ENCODE peak calls at places on chromosomes 11 and 22, in four cellular contexts. B is H1, N is K562, D is GM12878. R is an unnamed sample.
A peak's percentile ranks its signal among the peaks of the same experiment; 100 is the strongest.

GRCh38 chr11:118911880-118912741 is 13.6 kb downstream of the BCL9L start:
- DNase-seq in B (peak; percentile 86), N (peak; percentile 84), D (no peak), R (peak; percentile 83)

GRCh38 chr22:32723632-32724031 is 77.9 kb upstream of the TIMP3 start:
- DNase-seq in N (no peak), D (peak; percentile 25), B (no peak), R (no peak)

GRCh38 chr11:9461760-9462134 is 935 bp downstream of the ZNF143 start:
- DNase-seq in N (no peak), B (no peak), D (no peak), R (peak; percentile 12)

GRCh38 chr11:115550291-115551059 is 46.3 kb upstream of the CADM1 start:
- DNase-seq in N (no peak), B (no peak), D (no peak), R (no peak)

GRCh38 chr22:35915477-35916013 is 113.1 kb downstream of the RBFOX2 start:
- DNase-seq in D (no peak), B (no peak), N (no peak), R (no peak)

GRCh38 chr11:104813532-104813931 is 84.7 kb downstream of the CASP12 start:
- DNase-seq in N (no peak), D (no peak), B (no peak), R (no peak)

GRCh38 chr11:6132431-6132830 is 24.9 kb downstream of the OR56B4 start:
- DNase-seq in D (no peak), N (no peak), B (no peak), R (no peak)

GRCh38 chr11:128463386-128463829 is 124.0 kb downstream of the ETS1 start:
- DNase-seq in D (no peak), N (no peak), B (no peak), R (no peak)

GRCh38 chr22:27507066-27507715 is 294.4 kb downstream of the MN1 start:
- DNase-seq in D (no peak), N (no peak), B (no peak), R (no peak)

GRCh38 chr22:27510024-27510423 is 291.5 kb downstream of the MN1 start:
- DNase-seq in N (no peak), D (no peak), B (no peak), R (no peak)

GRCh38 chr22:27507935-27508504 is 293.5 kb downstream of the MN1 start:
- DNase-seq in B (no peak), D (no peak), N (no peak), R (no peak)

GRCh38 chr22:27512283-27512761 is 289.2 kb downstream of the MN1 start:
- DNase-seq in N (no peak), D (no peak), B (no peak), R (no peak)

DNA sequence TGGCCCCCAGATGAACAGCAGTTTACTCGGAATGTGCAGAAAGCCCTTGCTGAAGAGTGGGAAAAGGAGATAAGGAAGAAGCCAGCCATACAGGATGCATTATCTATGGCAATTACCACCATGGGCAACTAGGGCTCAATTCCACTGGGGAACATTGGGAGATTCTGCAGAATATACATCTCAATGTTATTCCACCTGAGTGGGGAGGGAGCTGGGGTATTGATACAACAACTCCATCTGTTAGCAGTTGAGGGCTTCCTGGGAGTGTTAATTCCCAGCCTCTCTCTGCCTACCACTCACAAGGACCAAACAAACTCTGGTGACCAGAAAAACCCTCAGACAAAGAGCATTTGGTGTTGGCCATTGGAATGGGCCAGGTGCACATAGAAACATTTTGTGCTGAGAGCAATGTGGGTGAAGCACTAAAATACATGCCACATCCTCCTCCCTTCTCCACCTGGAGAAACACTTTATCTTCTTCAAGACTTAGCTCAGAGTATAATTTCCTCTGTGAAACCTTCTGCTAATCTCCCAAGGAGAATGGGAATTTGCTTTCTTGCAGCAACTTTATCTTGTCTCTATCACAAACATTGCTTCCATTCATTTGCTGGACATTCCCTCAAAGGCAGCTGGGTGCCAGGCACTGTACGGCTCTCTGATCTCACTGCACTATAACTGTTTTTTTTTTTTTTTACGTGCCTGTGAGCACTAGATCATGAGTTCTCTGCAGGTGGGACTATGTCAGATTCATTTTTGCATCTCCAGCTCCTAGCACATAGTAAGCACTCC is 292.2 kb downstream of the MN1 start:
- DNase-seq in N (no peak), D (no peak), B (no peak), R (no peak)
- TF ChIP-seq JUND in N (no peak), D (no peak), B (no peak), R (no peak)

DNA sequence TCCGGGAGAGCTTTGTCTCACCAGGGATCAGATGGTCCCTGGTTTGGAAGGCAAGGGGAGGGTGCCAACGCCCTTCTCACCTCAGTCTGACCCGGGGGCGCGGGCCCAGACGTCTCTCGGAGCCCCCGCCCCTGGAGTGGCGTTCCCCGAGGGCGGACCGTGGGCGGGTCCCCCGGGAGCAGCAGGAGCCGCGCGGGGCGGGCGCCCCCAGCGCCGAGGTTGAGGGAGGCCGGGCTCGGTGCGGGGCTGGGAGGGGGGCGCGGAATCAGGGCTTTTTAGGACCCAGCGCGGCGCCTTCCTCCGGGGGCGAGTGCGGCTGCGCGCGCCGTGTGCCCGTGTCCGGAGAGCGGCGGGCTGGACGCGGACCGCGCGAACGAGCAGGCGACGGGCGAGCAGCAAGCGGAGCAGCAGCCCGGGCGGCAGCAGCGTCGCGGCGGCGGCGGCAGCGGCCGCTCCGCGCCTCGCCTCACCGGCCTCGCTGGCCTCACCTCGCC is at the start of gene KCNC1:
- DNase-seq in B (peak; percentile 72), D (no peak), N (peak; percentile 46), R (no peak)
- H3K4me1 ChIP-seq in B (peaks cover 3% of the 10 kb centered on the region), D (no peaks in the 10 kb centered on the region), N (no peaks in the 10 kb centered on the region), R (no peaks in the 10 kb centered on the region)

DNA sequence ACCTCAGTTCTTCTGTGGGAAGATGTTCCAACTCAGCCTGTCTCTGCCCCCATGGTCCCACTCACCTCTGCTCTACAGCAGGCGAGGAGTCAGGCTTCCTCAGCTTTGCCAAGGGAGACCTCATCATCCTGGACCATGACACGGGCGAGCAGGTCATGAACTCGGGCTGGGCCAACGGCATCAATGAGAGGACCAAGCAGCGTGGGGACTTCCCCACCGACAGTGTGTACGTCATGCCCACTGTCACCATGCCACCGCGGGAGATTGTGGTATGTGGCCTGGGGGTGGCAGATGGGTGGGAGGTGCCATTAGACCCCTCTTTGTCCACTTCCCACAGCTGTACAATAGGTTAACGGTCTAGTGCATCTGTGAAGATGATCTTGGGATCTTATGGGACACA is 73.3 kb downstream of the MYO7A start:
- DNase-seq in B (no peak), D (no peak), N (no peak), R (no peak)
- TF ChIP-seq HDAC6 in B (no peak), D (no peak), N (no peak), R (no peak)

DNA sequence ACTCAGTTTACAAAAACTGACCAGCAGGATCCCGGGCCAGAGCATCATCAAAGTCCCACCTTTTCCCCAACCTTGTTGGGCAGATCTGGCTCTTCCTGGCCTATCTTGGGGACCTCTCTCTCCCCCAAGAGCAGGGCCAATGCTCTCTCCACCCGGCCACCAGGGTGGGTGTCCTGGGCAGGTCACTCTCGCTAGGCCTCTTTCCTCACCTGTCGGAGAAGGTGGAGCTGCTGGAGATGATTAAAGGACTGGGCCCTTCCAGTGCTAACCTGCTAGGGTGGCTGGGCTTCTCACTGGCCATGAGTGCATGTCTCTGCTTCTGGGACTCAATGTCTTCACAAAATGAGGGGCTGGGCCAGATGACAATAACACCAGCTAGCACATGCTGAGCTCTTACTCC is 2.9 kb upstream of the CAPN5 start:
- DNase-seq in N (no peak), B (no peak), D (no peak), R (no peak)
- TF ChIP-seq JUND in N (no peak), B (no peak), D (no peak), R (no peak)

DNA sequence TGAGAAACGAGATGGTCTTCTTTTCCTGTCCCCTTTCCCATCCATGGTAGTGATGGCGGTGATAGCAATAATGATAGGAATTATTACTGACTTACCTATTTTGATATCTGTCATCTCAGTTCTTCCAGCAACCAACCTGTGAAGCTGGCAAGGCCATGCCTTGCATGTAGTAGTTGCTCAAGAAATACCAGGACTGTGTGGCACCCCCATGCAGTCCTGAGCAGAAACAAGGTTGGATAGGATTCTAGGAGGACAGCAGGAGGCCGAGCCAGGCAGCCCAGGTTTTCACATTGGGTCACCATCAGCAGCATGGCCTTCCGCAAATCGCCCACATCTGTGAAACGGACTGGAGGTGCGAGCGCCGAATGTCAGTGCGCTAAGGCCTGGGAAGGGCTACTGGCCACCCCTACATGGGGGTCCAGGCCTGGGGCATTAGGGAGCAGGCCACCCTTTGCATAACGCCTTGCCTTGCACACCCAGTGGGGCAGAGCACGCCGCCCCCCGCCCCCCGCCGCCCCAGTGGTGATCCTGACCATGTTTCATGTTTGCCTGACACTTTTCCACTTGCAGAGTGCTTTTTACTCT is 2.5 kb downstream of the GRK2 start:
- DNase-seq in N (no peak), B (no peak), D (no peak), R (no peak)
- H3K4me1 ChIP-seq in N (peaks cover 34% of the 10 kb centered on the region), B (peaks cover 8% of the 10 kb centered on the region), D (peaks cover 58% of the 10 kb centered on the region), R (peaks cover 44% of the 10 kb centered on the region)

DNA sequence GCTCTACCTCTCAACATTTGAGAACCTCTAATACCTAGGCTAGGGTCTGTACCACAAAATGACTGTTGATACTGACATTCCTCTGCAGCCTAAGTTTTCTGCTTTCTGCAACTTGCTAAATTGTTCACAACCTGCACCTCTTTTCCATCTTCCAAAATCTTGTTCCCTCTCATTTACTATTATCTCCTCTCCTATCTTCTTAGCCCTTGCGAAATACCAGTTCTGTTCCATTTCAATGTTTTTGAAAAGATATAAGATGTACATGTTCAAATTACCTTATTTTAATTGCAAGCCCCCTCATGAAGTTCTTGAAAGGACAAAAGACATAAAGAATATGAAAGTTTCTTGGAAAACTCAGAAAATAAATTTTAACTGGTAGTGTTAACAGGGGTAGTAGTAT is 72.3 kb downstream of the FAM168A start:
- DNase-seq in N (no peak), B (no peak), D (no peak), R (no peak)
- TF ChIP-seq HDAC6 in N (no peak), B (no peak), D (no peak), R (no peak)

GRCh38 chr11:101996106-101996505 is 51.1 kb upstream of the CFAP300 start:
- DNase-seq in B (no peak), N (no peak), D (no peak), R (peak; percentile 60)
- TF ChIP-seq JUND in B (no peak), N (no peak), D (no peak), R (no peak)

GRCh38 chr22:29690481-29690880 is 29.3 kb upstream of the CABP7 start:
- DNase-seq in N (no peak), B (no peak), D (no peak), R (no peak)

GRCh38 chr22:29693671-29694070 is 26.1 kb upstream of the CABP7 start:
- DNase-seq in D (no peak), B (no peak), N (no peak), R (no peak)

GRCh38 chr22:29693151-29693550 is 26.7 kb upstream of the CABP7 start:
- DNase-seq in N (no peak), B (no peak), D (no peak), R (no peak)

GRCh38 chr22:29691636-29692326 is 28.0 kb upstream of the CABP7 start:
- DNase-seq in B (no peak), N (no peak), D (no peak), R (no peak)

DNA sequence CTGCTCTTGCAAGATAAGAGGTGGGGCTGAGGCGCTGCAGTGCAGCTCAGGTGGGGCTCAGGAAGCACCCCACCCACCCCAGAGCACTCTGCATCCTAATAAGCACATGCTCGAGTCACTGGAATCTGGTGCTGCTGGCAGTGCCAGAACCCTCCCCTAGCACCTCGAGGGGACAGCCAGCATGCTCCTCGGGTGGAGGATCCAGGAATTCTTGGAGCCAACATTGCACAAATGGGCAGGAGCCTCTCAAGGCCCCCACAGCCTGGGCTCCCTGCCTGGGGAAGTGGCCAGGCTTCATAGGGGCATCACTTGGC is 27.5 kb upstream of the CABP7 start:
- DNase-seq in N (no peak), D (no peak), B (no peak), R (no peak)
- H3K4me1 ChIP-seq in N (no peaks in the 10 kb centered on the region), D (no peaks in the 10 kb centered on the region), B (peaks cover 12% of the 10 kb centered on the region), R (no peaks in the 10 kb centered on the region)